ENCODE peak calls at places on chromosome 10, in nine cellular contexts. X, O, V, E, T, Z, M, L and I are unnamed samples. For H3K27me3 and H3K36me3, the result is how much of the 10 kb centered on the place peaks cover.

GRCh38 chr10:7258948-7259523 is 151.8 kb downstream of the SFMBT2 start:
- DNase-seq in X (no peak), O (no peak), V (no peak), E (peak), T (no peak), Z (peak), M (no peak), L (no peak), I (no peak)

GRCh38 chr10:50392966-50393718 is 141.8 kb upstream of the ASAH2 start:
- DNase-seq in X (no peak), O (no peak), V (no peak), E (peak), T (no peak), Z (peak), M (no peak), L (no peak), I (no peak)

GRCh38 chr10:20535846-20536245 is 361.3 kb downstream of the NEBL start:
- DNase-seq in X (no peak), O (no peak), V (no peak), E (peak), T (no peak), Z (no peak), M (no peak), L (no peak), I (no peak)

GRCh38 chr10:76242956-76243355 is 811.5 kb downstream of the LRMDA start:
- DNase-seq in X (no peak), O (no peak), V (no peak), E (peak), T (no peak), Z (no peak), M (no peak), L (no peak), I (peak)

GRCh38 chr10:129863231-129863663 is 100.8 kb downstream of the EBF3 start:
- DNase-seq in X (no peak), O (peak), V (peak), E (peak), T (no peak), Z (no peak), M (no peak), L (no peak), I (no peak)

GRCh38 chr10:7945469-7946187 is 108.9 kb upstream of the GATA3 start:
- DNase-seq in X (no peak), O (no peak), V (no peak), E (peak), T (no peak), Z (no peak), M (no peak), L (peak), I (no peak)

GRCh38 chr10:63382066-63382465 is 83.7 kb downstream of the JMJD1C start:
- DNase-seq in X (no peak), O (no peak), V (no peak), E (no peak), T (no peak), Z (no peak), M (no peak), L (no peak), I (no peak)

GRCh38 chr10:61899997-61900828 is 1.3 kb upstream of the ARID5B start:
- DNase-seq in X (peak), O (peak), V (peak), E (peak), T (peak), Z (peak), M (peak), L (peak), I (peak)

GRCh38 chr10:6124666-6125065 is 35.8 kb downstream of the RBM17 start:
- DNase-seq in X (no peak), O (no peak), V (no peak), E (no peak), T (peak), Z (no peak), M (no peak), L (peak), I (no peak)

GRCh38 chr10:17599089-17599488 is 18.1 kb downstream of the HACD1 start:
- DNase-seq in X (no peak), O (peak), V (no peak), E (peak), T (no peak), Z (peak), M (no peak), L (no peak), I (peak)

GRCh38 chr10:6522230-6522629 is 57.8 kb downstream of the PRKCQ start:
- DNase-seq in X (no peak), O (no peak), V (no peak), E (no peak), T (no peak), Z (peak), M (no peak), L (peak), I (no peak)

GRCh38 chr10:132575320-132576201 is 38.0 kb downstream of the INPP5A start:
- DNase-seq in X (peak), O (no peak), V (no peak), E (peak), T (peak), Z (peak), M (no peak), L (no peak), I (peak)

GRCh38 chr10:28875535-28876208 is 198.4 kb downstream of the BAMBI start:
- DNase-seq in X (no peak), O (peak), V (no peak), E (peak), T (no peak), Z (peak), M (peak), L (no peak), I (peak)

GRCh38 chr10:58638406-58638805 is 125.7 kb downstream of the BICC1 start:
- DNase-seq in X (no peak), O (no peak), V (no peak), E (no peak), T (no peak), Z (peak), M (peak), L (no peak), I (no peak)

GRCh38 chr10:132239126-132240031 is 52.6 kb downstream of the DPYSL4 start:
- DNase-seq in X (peak), O (peak), V (no peak), E (peak), T (no peak), Z (no peak), M (no peak), L (no peak), I (no peak)

GRCh38 chr10:5945203-5945534 is 32.2 kb downstream of the IL15RA start:
- DNase-seq in X (no peak), O (no peak), V (peak), E (no peak), T (no peak), Z (no peak), M (no peak), L (no peak), I (peak)

GRCh38 chr10:109343293-109343692 is 580.0 kb downstream of the XPNPEP1 start:
- DNase-seq in X (no peak), O (no peak), V (no peak), E (peak), T (no peak), Z (peak), M (no peak), L (peak), I (no peak)

GRCh38 chr10:57846307-57847065 is 421.2 kb downstream of the IPMK start:
- DNase-seq in X (no peak), O (no peak), V (no peak), E (no peak), T (no peak), Z (no peak), M (no peak), L (no peak), I (no peak)

GRCh38 chr10:16779375-16779774 is 37.8 kb downstream of the RSU1 start:
- DNase-seq in X (no peak), O (no peak), V (no peak), E (no peak), T (no peak), Z (no peak), M (no peak), L (peak), I (no peak)

GRCh38 chr10:25689346-25690095 is 244.5 kb upstream of the MYO3A start:
- DNase-seq in X (no peak), O (no peak), V (no peak), E (no peak), T (no peak), Z (no peak), M (no peak), L (no peak), I (no peak)

GRCh38 chr10:94370501-94370900 is 7.8 kb upstream of the NOC3L start:
- DNase-seq in X (no peak), O (no peak), V (no peak), E (no peak), T (no peak), Z (no peak), M (no peak), L (no peak), I (no peak)

DNA sequence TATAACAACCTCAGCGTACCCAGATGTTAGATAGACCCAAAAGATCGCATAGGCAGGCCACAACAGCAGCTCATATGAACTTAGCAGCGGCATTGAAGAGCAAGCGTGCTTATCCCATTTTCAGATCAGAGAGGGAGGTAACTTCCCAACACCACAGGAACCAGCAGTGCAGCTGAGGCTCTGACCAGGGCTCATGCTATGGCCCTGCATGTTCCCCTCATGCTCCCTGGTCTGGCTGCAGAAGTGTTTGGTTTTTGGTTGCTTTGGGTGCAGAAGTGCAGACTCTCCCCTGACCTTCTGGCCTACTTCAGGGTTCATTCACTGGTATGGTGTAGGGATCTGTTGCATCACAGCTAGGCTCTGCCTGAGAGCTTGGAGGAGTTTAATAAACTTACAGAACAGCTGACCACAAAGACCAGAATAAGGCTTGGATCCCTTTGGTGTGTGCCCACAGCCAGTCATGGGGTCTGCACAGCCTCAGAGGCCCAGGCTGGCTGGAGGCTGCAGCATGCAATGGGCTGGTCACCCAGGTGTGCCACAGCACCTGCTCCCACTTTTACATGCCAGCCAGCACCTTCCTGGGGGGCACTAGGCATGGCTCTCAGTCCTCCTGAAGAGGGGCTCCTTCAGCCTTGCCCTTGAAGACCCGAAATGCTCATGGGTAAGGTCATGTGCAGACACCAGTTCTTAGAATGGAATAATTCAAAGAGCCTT is 9.1 kb upstream of the CXCL12 start:
- DNase-seq in X (no peak), O (no peak), V (no peak), E (peak), T (no peak), Z (no peak), M (no peak), L (no peak), I (no peak)
- H3K27me3 ChIP-seq in X (under half), O (under half), V (under half), E (under half), T (under half), Z (under half), M (under half), L (under half), I (under half)

GRCh38 chr10:112954974-112955735 is 5.1 kb downstream of the TCF7L2 start:
- DNase-seq in X (no peak), O (peak), V (no peak), E (no peak), T (peak), Z (no peak), M (no peak), L (no peak), I (no peak)
- H3K4me3 ChIP-seq in X (no peak), O (peak), V (peak), E (no peak), T (peak), Z (peak), M (peak), L (peak), I (peak)

DNA sequence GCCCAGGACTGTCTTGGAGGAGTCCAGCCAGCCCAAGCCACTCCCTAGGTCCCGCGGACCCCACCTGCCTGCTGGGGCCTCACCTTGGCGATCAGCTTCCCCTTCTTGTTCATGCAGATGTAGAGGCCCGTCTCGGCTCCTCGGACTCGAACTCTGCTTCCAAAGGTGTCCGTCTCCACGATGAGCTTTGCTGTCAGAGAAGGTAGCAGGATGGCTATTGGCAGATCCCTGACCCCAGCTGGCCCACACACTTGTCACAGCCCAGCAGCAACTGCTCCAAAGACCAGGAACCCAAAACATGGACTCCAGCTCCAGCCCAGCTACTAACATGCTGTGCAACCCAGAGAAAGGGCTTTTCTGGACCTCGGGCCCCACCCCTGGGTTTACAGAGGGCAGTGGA is 4.5 kb downstream of the FGF8 start:
- DNase-seq in X (no peak), O (no peak), V (no peak), E (no peak), T (no peak), Z (no peak), M (no peak), L (no peak), I (no peak)
- H3K36me3 ChIP-seq in X (under half), O (under half), V (under half), E (under half), T (under half), Z (under half), M (under half), L (under half), I (under half)

DNA sequence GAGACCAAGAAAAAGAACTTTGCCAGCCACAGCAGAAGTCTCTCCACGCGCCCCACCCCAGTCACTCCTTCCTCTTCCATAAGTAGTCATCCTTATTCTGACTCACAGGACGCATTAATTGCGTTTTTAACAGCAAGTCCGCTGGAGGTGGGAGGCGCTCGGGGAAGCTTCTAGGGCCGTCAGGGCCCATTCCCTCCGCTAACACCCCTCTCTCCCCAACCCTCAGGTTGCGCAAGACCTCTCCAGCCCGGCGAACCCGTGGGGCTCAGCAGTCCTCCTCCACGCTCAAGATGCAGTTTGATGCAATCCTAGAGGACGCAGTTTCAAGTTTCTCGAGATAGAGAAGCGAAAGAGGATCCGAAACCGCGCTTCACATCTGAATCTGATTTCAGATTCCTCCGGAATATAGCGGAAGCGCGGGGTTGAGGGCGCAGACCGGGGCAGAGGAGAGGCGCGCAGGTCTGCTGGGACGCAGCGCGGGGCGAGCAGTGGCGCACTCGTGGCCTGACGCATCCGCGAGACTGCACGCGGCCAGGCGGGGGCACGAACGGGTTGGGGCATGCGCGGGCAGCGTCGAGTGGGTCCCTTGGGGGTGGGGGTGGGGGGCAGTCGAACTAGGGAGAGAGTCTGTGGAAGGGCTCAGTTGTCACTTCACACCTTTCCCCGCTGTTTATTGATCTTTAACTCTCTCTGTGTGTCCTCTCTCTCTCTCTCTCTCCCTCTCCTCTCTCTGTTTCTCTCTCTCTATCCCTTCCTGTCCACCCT is 37.8 kb upstream of the PSAP start:
- DNase-seq in X (peak), O (peak), V (peak), E (peak), T (peak), Z (peak), M (peak), L (peak), I (peak)
- H3K27me3 ChIP-seq in X (under half), O (under half), V (under half), E (under half), T (under half), Z (under half), M (under half), L (under half), I (under half)

GRCh38 chr10:124989526-124989925 is 47.6 kb downstream of the ZRANB1 start:
- DNase-seq in X (no peak), O (no peak), V (peak), E (no peak), T (no peak), Z (no peak), M (no peak), L (no peak), I (no peak)
- H3K4me3 ChIP-seq in X (no peak), O (no peak), V (no peak), E (no peak), T (no peak), Z (no peak), M (no peak), L (no peak), I (no peak)

GRCh38 chr10:32459072-32459703 is 13.2 kb downstream of the CCDC7 start:
- DNase-seq in X (no peak), O (no peak), V (no peak), E (no peak), T (no peak), Z (no peak), M (no peak), L (no peak), I (no peak)
- H3K36me3 ChIP-seq in X (under half), O (under half), V (under half), E (under half), T (under half), Z (under half), M (under half), L (under half), I (under half)

DNA sequence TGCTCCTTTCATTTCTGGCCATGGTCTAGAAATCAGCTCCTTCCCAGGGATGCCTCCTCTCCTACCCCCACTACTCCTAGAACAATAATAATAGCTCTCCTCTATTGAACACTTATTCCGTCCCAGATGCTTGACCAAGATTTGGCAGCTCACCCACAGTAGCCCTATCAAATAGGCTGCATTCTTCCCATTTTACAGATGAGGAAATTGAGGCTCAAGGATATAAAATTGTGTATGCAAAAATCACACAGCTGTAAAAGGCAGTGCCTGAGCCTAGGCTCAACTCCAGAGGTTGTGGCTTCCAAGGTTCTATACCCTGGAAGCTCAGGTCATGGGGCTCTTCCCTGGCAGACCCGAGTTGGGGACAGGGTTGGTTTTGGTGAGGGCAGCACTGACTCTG is 82.3 kb downstream of the C10orf105 start:
- DNase-seq in X (no peak), O (no peak), V (no peak), E (no peak), T (no peak), Z (no peak), M (no peak), L (no peak), I (no peak)
- H3K27me3 ChIP-seq in X (under half), O (under half), V (under half), E (half or more), T (under half), Z (under half), M (under half), L (under half), I (under half)

GRCh38 chr10:101221479-101222246 is 7.6 kb downstream of the LBX1 start:
- DNase-seq in X (no peak), O (no peak), V (no peak), E (no peak), T (no peak), Z (no peak), M (no peak), L (peak), I (no peak)

GRCh38 chr10:101223274-101224059 is 5.8 kb downstream of the LBX1 start:
- DNase-seq in X (no peak), O (peak), V (no peak), E (no peak), T (no peak), Z (no peak), M (no peak), L (no peak), I (no peak)

GRCh38 chr10:101224060-101224909 is 5.0 kb downstream of the LBX1 start:
- DNase-seq in X (no peak), O (peak), V (no peak), E (no peak), T (no peak), Z (no peak), M (no peak), L (no peak), I (no peak)

GRCh38 chr10:101222247-101222531 is 7.1 kb downstream of the LBX1 start:
- DNase-seq in X (no peak), O (peak), V (no peak), E (no peak), T (no peak), Z (no peak), M (no peak), L (no peak), I (no peak)

DNA sequence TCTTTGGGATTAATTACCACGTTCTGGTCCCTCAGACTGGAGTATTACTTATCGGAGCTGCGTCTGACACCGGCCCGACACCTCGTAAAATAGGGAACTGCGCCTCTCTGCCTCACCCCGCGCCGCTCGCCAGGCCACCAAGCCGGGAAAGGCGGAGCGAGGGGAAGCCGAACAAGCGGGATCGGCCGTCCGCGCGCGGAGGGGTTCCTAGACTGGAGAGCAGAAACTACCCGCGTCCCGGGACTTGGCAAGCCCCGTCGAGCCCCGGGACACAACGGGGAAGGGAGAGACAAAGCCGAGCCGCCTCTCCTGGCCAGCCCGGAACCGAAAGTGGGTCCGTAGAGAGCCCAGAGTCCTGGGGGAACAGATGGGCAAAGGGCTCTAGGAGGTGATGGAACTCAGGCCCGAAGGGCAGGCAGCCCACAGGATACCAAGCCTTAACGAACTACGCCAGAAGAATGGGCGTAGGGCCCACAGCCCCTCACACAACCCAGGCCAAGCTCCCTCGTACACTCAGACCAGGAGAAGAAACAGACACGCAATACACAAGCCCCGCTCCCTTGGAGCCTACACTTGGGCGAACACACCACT is 6.5 kb downstream of the LBX1 start:
- DNase-seq in X (no peak), O (peak), V (no peak), E (no peak), T (no peak), Z (no peak), M (no peak), L (no peak), I (no peak)
- H3K4me3 ChIP-seq in X (no peak), O (no peak), V (peak), E (no peak), T (peak), Z (peak), M (no peak), L (peak), I (no peak)

DNA sequence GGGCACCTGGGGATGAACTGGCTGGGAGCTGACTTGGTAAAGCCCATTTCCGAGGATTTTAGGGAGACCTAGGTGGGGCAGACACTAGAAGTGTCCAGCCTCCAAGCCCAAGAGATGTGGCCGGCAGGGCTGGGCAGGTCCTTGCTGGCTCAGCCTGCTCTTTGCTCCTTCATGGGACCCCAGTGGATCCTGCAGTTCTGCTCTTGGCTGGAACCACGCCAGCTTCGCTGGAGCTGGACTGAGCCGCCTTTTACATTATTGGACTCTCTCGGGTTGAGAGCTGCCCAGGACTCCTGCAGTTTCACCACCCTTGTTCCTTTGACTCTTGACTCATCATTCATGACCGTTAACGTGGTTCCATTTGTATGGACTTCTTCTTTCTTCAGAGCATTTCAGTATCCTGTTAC is 5.7 kb downstream of the PPIF start:
- DNase-seq in X (no peak), O (no peak), V (peak), E (no peak), T (peak), Z (no peak), M (peak), L (no peak), I (no peak)
- H3K36me3 ChIP-seq in X (under half), O (under half), V (under half), E (half or more), T (under half), Z (under half), M (half or more), L (under half), I (half or more)